ENCODE peak calls at places on chromosome 18, in eight cellular contexts. Q is K562, I is GM23338, P is GM12878, K is HCT116, D is HepG2, A is H1, N is SK-N-MC. F is an unnamed sample.

GRCh38 chr18:7568426-7568825 is 1.3 kb downstream of the PTPRM start:
- DNase-seq in Q (no peak), I (peak; percentile 76), P (no peak), K (no peak), D (peak; percentile 33), A (no peak), N (no peak), F (peak; percentile 42)

GRCh38 chr18:52439457-52439856 is 99.5 kb downstream of the DCC start:
- DNase-seq in Q (no peak), I (no peak), P (no peak), K (no peak), D (no peak), A (no peak), N (no peak), F (no peak)

GRCh38 chr18:13566941-13567762 is 159.2 kb downstream of the FAM210A start:
- DNase-seq in Q (no peak), I (no peak), P (peak; percentile 89), K (no peak), D (no peak), A (no peak), N (peak; percentile 55), F (no peak)

GRCh38 chr18:76467371-76468190 is 27.5 kb downstream of the ZNF516 start:
- DNase-seq in Q (no peak), I (no peak), P (no peak), K (no peak), D (no peak), A (peak; percentile 44), N (no peak), F (no peak)

GRCh38 chr18:13611616-13612110 is 114.7 kb downstream of the FAM210A start:
- DNase-seq in Q (no peak), I (peak; percentile 18), P (no peak), K (no peak), D (no peak), A (no peak), N (no peak), F (peak; percentile 24)

GRCh38 chr18:63878982-63879381 is 8.5 kb upstream of the SERPINB2 start:
- DNase-seq in Q (no peak), I (no peak), P (no peak), K (no peak), D (no peak), A (no peak), N (no peak), F (no peak)

GRCh38 chr18:2958819-2959298 is 54.1 kb downstream of the LPIN2 start:
- DNase-seq in Q (no peak), I (no peak), P (no peak), K (no peak), D (no peak), A (no peak), N (no peak), F (no peak)

GRCh38 chr18:49997468-49998045 is 184.2 kb upstream of the ACAA2 start:
- DNase-seq in Q (no peak), I (no peak), P (no peak), K (no peak), D (no peak), A (no peak), N (no peak), F (no peak)

GRCh38 chr18:79912409-79912991 is 39.0 kb downstream of the SLC66A2 start:
- DNase-seq in Q (no peak), I (no peak), P (no peak), K (no peak), D (no peak), A (no peak), N (no peak), F (no peak)

GRCh38 chr18:55185391-55185790 is 226.1 kb upstream of the CCDC68 start:
- DNase-seq in Q (no peak), I (no peak), P (no peak), K (no peak), D (no peak), A (no peak), N (no peak), F (no peak)

GRCh38 chr18:27825735-27826477 is 351.0 kb downstream of the CDH2 start:
- DNase-seq in Q (no peak), I (peak; percentile 18), P (no peak), K (no peak), D (no peak), A (no peak), N (no peak), F (no peak)

GRCh38 chr18:75489493-75490190 is 62.1 kb upstream of the SMIM21 start:
- DNase-seq in Q (no peak), I (no peak), P (no peak), K (peak; percentile 81), D (peak; percentile 7), A (no peak), N (no peak), F (no peak)

GRCh38 chr18:3758531-3758930 is 308.6 kb downstream of the TGIF1 start:
- DNase-seq in Q (no peak), I (no peak), P (no peak), K (peak; percentile 6), D (no peak), A (no peak), N (no peak), F (peak; percentile 21)

GRCh38 chr18:4181882-4182568 is 273.1 kb downstream of the DLGAP1 start:
- DNase-seq in Q (no peak), I (peak; percentile 86), P (no peak), K (no peak), D (peak; percentile 51), A (no peak), N (no peak), F (no peak)

GRCh38 chr18:10745971-10746370 is 220.1 kb downstream of the NAPG start:
- DNase-seq in Q (no peak), I (no peak), P (no peak), K (no peak), D (no peak), A (no peak), N (no peak), F (no peak)

GRCh38 chr18:5057348-5058012 is 139.6 kb downstream of the AKAIN1 start:
- DNase-seq in Q (peak; percentile 68), I (peak; percentile 89), P (peak; percentile 32), K (peak; percentile 21), D (peak; percentile 52), A (peak; percentile 82), N (no peak), F (peak; percentile 50)

GRCh38 chr18:34158881-34159690 is 65.6 kb downstream of the NOL4 start:
- DNase-seq in Q (no peak), I (peak; percentile 96), P (no peak), K (no peak), D (peak; percentile 2), A (peak; percentile 85), N (no peak), F (peak; percentile 24)

DNA sequence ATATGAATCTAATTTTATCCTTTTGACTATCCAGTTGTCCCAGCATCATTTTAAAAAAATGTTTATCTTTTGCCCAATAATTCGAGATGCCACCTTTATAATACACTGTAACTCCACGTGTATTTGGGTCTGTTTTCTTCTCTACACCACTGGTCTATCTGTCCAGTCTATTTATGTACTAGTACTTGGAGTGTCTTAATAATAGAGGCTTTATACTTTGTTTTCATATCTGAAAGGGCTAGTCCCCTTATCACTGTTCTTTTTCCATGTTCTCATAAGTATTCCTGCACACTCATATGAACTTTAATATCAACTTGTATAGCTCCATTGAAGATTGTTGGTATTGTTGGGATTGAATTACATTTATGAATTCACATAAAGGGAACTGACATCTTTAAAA is 101.1 kb upstream of the RMP24 start:
- DNase-seq in Q (no peak), I (no peak), P (no peak), K (no peak), D (no peak), A (no peak), N (no peak), F (no peak)
- TF ChIP-seq POLR2AphosphoS5 in Q (no peak), I (no peak), P (no peak), K (no peak), D (no peak), A (no peak), N (no peak), F (no peak)

GRCh38 chr18:59273936-59274928 is 978 bp upstream of the RAX start:
- DNase-seq in Q (no peak), I (peak; percentile 75), P (no peak), K (no peak), D (no peak), A (peak; percentile 77), N (no peak), F (no peak)

GRCh38 chr18:59270689-59271257 is 2.5 kb downstream of the RAX start:
- DNase-seq in Q (no peak), I (peak; percentile 17), P (no peak), K (no peak), D (no peak), A (peak; percentile 51), N (no peak), F (no peak)

GRCh38 chr18:59272971-59273935 is at the start of gene RAX:
- DNase-seq in Q (peak; percentile 78), I (peak; percentile 95), P (no peak), K (no peak), D (no peak), A (peak; percentile 95), N (no peak), F (peak; percentile 8)

GRCh38 chr18:59271606-59272220 is 1.5 kb downstream of the RAX start:
- DNase-seq in Q (no peak), I (peak; percentile 37), P (no peak), K (no peak), D (no peak), A (no peak), N (no peak), F (no peak)

GRCh38 chr18:59272221-59272888 is 899 bp downstream of the RAX start:
- DNase-seq in Q (no peak), I (peak; percentile 63), P (no peak), K (no peak), D (no peak), A (peak; percentile 78), N (no peak), F (no peak)
- TF ChIP-seq EZH2 in Q (no peak), I (peak; percentile 79), P (peak; percentile 95), K (no peak), D (no peak), A (peak; percentile 98), N (no peak), F (peak; percentile 65)

DNA sequence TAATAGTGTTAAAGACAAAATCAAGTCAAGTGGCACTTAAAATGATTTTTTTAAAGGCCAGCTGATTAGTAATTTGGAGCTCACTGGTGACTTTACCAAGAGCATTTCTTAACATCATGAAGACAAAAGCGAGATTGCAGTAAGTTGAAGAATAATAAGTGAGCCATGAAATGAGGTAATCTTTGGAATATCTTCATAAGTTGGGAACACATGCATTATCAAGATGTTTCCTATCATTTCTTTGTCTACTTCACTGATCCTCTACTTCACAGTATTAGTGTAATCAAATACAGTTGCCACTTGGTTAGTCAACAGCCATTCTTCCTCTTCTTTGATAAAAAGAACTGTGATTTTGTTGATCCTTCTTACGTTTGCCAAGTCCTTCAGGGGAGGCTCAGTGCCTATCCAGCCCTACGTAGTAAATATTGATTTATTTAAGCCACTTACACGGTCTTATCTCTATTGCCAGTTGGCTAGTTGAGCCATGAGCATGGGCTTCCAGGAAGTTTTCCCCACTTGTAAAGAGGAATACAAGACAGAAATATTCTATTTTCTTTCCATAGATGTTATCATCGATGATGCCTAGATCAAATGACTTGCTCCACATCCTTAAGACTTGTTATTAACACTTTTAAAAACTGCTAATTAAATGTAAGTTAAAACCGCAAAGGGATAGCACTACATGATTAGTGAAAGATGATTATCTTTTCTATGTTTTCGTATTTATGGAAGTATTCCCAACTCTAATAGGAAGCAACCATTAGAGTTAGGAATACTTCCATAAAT is 46.1 kb downstream of the YES1 start:
- DNase-seq in Q (peak; percentile 37), I (no peak), P (no peak), K (no peak), D (no peak), A (no peak), N (no peak), F (peak; percentile 76)
- TF ChIP-seq POLR2AphosphoS5 in Q (peak; percentile 46), I (no peak), P (no peak), K (no peak), D (no peak), A (no peak), N (no peak), F (no peak)

GRCh38 chr18:48410095-48410920 is 1.1 kb upstream of the ZBTB7C start:
- DNase-seq in Q (peak; percentile 91), I (peak; percentile 94), P (no peak), K (peak; percentile 67), D (peak; percentile 65), A (peak; percentile 94), N (no peak), F (peak; percentile 84)
- TF ChIP-seq EZH2 in Q (no peak), I (peak; percentile 54), P (peak; percentile 24), K (no peak), D (peak; percentile 71), A (peak; percentile 10), N (no peak), F (peak; percentile 46)